ENCODE peak calls at places on chromosomes 3 and 15, in five cellular contexts. H is fibroblast of the conjunctiva, I is MV-4-11, E is left cardiac atrium, B is A549. P is an unnamed sample.

GRCh38 chr3:122533931-122534334 is 19.2 kb upstream of the KPNA1 start:
- DNase-seq in H (peak), I (peak), E (no peak), B (peak), P (no peak)

GRCh38 chr3:183845608-183846288 is 20.4 kb upstream of the MAP6D1 start:
- DNase-seq in H (no peak), I (peak), E (no peak), B (no peak), P (no peak)

GRCh38 chr3:169659096-169659521 is 4.4 kb downstream of the MECOM start:
- DNase-seq in H (no peak), I (no peak), E (peak), B (no peak), P (no peak)

GRCh38 chr3:146895026-146895749 is 290.0 kb upstream of the PLSCR5 start:
- DNase-seq in H (peak), I (no peak), E (no peak), B (no peak), P (no peak)

GRCh38 chr3:43194490-43195115 is 88.7 kb upstream of the POMGNT2 start:
- DNase-seq in H (no peak), I (no peak), E (no peak), B (no peak), P (no peak)

GRCh38 chr3:71056327-71056726 is 527.2 kb downstream of the FOXP1 start:
- DNase-seq in H (no peak), I (no peak), E (no peak), B (no peak), P (no peak)

GRCh38 chr3:112514527-112515128 is 15.4 kb upstream of the BTLA start:
- DNase-seq in H (no peak), I (no peak), E (no peak), B (no peak), P (no peak)

GRCh38 chr3:99938270-99938955 is 120.8 kb downstream of the CMSS1 start:
- DNase-seq in H (no peak), I (no peak), E (no peak), B (no peak), P (no peak)

GRCh38 chr3:126329927-126330725 is 27.1 kb downstream of the KLF15 start:
- DNase-seq in H (no peak), I (no peak), E (no peak), B (no peak), P (no peak)

GRCh38 chr15:31032959-31033358 is 41.5 kb upstream of the MTMR10 start:
- DNase-seq in H (peak), I (no peak), E (no peak), B (no peak), P (no peak)

GRCh38 chr3:160287666-160288065 is 62.4 kb downstream of the C3orf80 start:
- DNase-seq in H (no peak), I (no peak), E (no peak), B (no peak), P (no peak)

GRCh38 chr3:94225176-94225742 is 162.4 kb downstream of the NSUN3 start:
- DNase-seq in H (no peak), I (no peak), E (no peak), B (no peak), P (no peak)

GRCh38 chr3:31384117-31384516 is 148.6 kb upstream of the STT3B start:
- DNase-seq in H (no peak), I (no peak), E (no peak), B (no peak), P (no peak)

GRCh38 chr15:70099167-70099965 is 1.6 kb upstream of the TLE3 start:
- DNase-seq in H (peak), I (peak), E (peak), B (peak), P (peak)

GRCh38 chr3:135576786-135577185 is 388.7 kb upstream of the PPP2R3A start:
- DNase-seq in H (no peak), I (no peak), E (no peak), B (no peak), P (no peak)

GRCh38 chr15:101206173-101206572 is 45.7 kb downstream of the CHSY1 start:
- DNase-seq in H (no peak), I (no peak), E (no peak), B (no peak), P (no peak)

GRCh38 chr3:63908081-63908736 is 4.0 kb downstream of the SCAANT1 start:
- DNase-seq in H (no peak), I (no peak), E (no peak), B (peak), P (no peak)

GRCh38 chr3:151282921-151283320 is 4.6 kb upstream of the P2RY14 start:
- DNase-seq in H (peak), I (peak), E (no peak), B (peak), P (peak)

GRCh38 chr15:73677146-73677607 is 7.0 kb upstream of the CD276 start:
- DNase-seq in H (peak), I (peak), E (peak), B (peak), P (peak)

GRCh38 chr3:15023719-15024118 is 41.4 kb downstream of the MRPS25 start:
- DNase-seq in H (no peak), I (no peak), E (no peak), B (no peak), P (no peak)

GRCh38 chr3:115436767-115437301 is 186.5 kb upstream of the GAP43 start:
- DNase-seq in H (peak), I (peak), E (no peak), B (peak), P (no peak)

GRCh38 chr15:69099976-69100375 is 60.5 kb upstream of the GLCE start:
- DNase-seq in H (no peak), I (peak), E (no peak), B (no peak), P (no peak)